ENCODE peak calls at places on chromosome 18, in six cellular contexts. D is fibroblast of lung, T is hepatocyte, C is AG04450, S is astrocyte, B is gastrocnemius medialis. W is an unnamed sample.

GRCh38 chr18:73545497-73545896 is 602.1 kb downstream of the FBXO15 start:
- DNase-seq in D (no peak), T (peak), C (no peak), S (no peak), B (no peak), W (no peak)

GRCh38 chr18:12014521-12014920 is 33.2 kb downstream of the IMPA2 start:
- DNase-seq in D (no peak), T (no peak), C (no peak), S (no peak), B (no peak), W (no peak)

GRCh38 chr18:48541026-48541746 is 2.4 kb downstream of the CTIF start:
- DNase-seq in D (peak), T (peak), C (no peak), S (peak), B (peak), W (no peak)

GRCh38 chr18:11146947-11147345 is 2.4 kb downstream of the PIEZO2 start:
- DNase-seq in D (no peak), T (no peak), C (no peak), S (no peak), B (no peak), W (no peak)

GRCh38 chr18:57915848-57916596 is 112.9 kb upstream of the ATP8B1 start:
- DNase-seq in D (peak), T (no peak), C (no peak), S (no peak), B (no peak), W (no peak)

GRCh38 chr18:24799720-24800119 is 339.3 kb downstream of the HRH4 start:
- DNase-seq in D (no peak), T (no peak), C (no peak), S (no peak), B (no peak), W (no peak)

GRCh38 chr18:77046409-77046808 is 86.2 kb downstream of the MBP start:
- DNase-seq in D (no peak), T (no peak), C (no peak), S (no peak), B (no peak), W (no peak)

GRCh38 chr18:39057423-39058057 is 1491.9 kb upstream of the CELF4 start:
- DNase-seq in D (peak), T (no peak), C (no peak), S (peak), B (no peak), W (no peak)

GRCh38 chr18:76345901-76346300 is 149.1 kb downstream of the ZNF516 start:
- DNase-seq in D (no peak), T (no peak), C (no peak), S (no peak), B (no peak), W (no peak)

GRCh38 chr18:62976227-62976626 is 260.9 kb downstream of the PHLPP1 start:
- DNase-seq in D (no peak), T (no peak), C (no peak), S (no peak), B (no peak), W (no peak)

GRCh38 chr18:43720036-43720435 is 442.7 kb upstream of the SYT4 start:
- DNase-seq in D (peak), T (no peak), C (no peak), S (peak), B (no peak), W (no peak)

GRCh38 chr18:46555724-46556123 is 101.3 kb downstream of the LOXHD1 start:
- DNase-seq in D (no peak), T (peak), C (no peak), S (no peak), B (no peak), W (no peak)

GRCh38 chr18:63410792-63411191 is 11.5 kb downstream of the VPS4B start:
- DNase-seq in D (peak), T (peak), C (peak), S (peak), B (no peak), W (no peak)

GRCh38 chr18:59141294-59142068 is 1.8 kb downstream of the SEC11C start:
- DNase-seq in D (no peak), T (peak), C (no peak), S (no peak), B (no peak), W (no peak)

GRCh38 chr18:10482985-10483949 is 28.8 kb downstream of the APCDD1 start:
- DNase-seq in D (no peak), T (no peak), C (no peak), S (no peak), B (no peak), W (no peak)

GRCh38 chr18:3710712-3711269 is 260.8 kb downstream of the TGIF1 start:
- DNase-seq in D (peak), T (peak), C (no peak), S (no peak), B (no peak), W (peak)

GRCh38 chr18:59050661-59051057 is 89.0 kb upstream of the SEC11C start:
- DNase-seq in D (no peak), T (no peak), C (no peak), S (no peak), B (no peak), W (no peak)

GRCh38 chr18:62179213-62179612 is 7.6 kb downstream of the PIGN start:
- DNase-seq in D (no peak), T (no peak), C (no peak), S (no peak), B (no peak), W (no peak)

GRCh38 chr18:63314991-63315662 is 4.4 kb downstream of the BCL2 start:
- DNase-seq in D (no peak), T (no peak), C (no peak), S (no peak), B (no peak), W (no peak)

GRCh38 chr18:75265255-75265654 is 54.7 kb downstream of the TSHZ1 start:
- DNase-seq in D (peak), T (no peak), C (no peak), S (no peak), B (no peak), W (no peak)

GRCh38 chr18:61400714-61401113 is 67.5 kb downstream of the CDH20 start:
- DNase-seq in D (peak), T (no peak), C (peak), S (peak), B (no peak), W (no peak)

GRCh38 chr18:28626757-28627156 is 449.8 kb upstream of the CDH2 start:
- DNase-seq in D (no peak), T (no peak), C (no peak), S (no peak), B (no peak), W (no peak)

GRCh38 chr18:49812321-49813070 is 837 bp downstream of the ACAA2 start:
- DNase-seq in D (no peak), T (no peak), C (no peak), S (peak), B (no peak), W (no peak)

GRCh38 chr18:30957086-30957485 is 85.5 kb downstream of the DSC3 start:
- DNase-seq in D (no peak), T (no peak), C (no peak), S (peak), B (no peak), W (no peak)

GRCh38 chr18:11040823-11041712 is 108.3 kb downstream of the PIEZO2 start:
- DNase-seq in D (peak), T (peak), C (peak), S (peak), B (peak), W (no peak)

GRCh38 chr18:31954349-31954748 is 11.4 kb upstream of the TRAPPC8 start:
- DNase-seq in D (peak), T (peak), C (no peak), S (peak), B (no peak), W (peak)

GRCh38 chr18:3524706-3525105 is 74.7 kb downstream of the TGIF1 start:
- DNase-seq in D (no peak), T (no peak), C (no peak), S (no peak), B (no peak), W (no peak)

GRCh38 chr18:45839415-45840395 is 14.2 kb downstream of the SIGLEC15 start:
- DNase-seq in D (peak), T (peak), C (peak), S (peak), B (no peak), W (no peak)

GRCh38 chr18:36455931-36456330 is 158.4 kb downstream of the FHOD3 start:
- DNase-seq in D (no peak), T (no peak), C (no peak), S (no peak), B (no peak), W (no peak)
- TF ChIP-seq CTCF in D (no peak), T (no peak), C (no peak), S (no peak), B (no peak), W (no peak)

DNA sequence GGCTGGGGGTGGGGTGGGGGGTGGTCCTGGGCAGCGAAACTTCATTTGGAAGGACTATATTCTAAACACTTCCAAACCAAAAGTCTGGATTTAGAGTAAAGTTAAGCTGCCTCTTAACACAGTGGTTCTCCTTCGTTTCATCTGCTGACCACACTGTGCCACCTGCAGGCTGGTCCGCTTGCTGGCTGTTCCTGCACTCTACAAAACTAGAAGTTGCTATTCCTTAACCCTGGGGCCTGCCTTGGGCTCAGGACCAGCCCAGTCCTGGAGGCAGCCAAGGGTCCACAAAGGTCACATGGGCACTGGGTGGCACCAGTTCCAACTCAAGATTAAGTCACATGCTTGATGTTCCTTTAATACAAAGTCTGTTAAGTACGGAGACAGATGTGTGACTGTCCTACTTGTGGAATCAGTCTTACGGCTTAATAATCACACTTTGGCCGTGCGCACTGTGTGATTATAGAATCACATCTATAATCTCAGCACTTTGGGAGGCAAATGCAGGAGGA is 195.4 kb downstream of the FAM210A start:
- DNase-seq in D (peak), T (peak), C (no peak), S (peak), B (peak), W (no peak)
- TF ChIP-seq CTCF in D (peak), T (peak), C (peak), S (peak), B (peak), W (peak)

GRCh38 chr18:6595666-6596065 is 133.8 kb upstream of the ARHGAP28 start:
- DNase-seq in D (no peak), T (no peak), C (no peak), S (no peak), B (no peak), W (no peak)
- TF ChIP-seq CTCF in D (no peak), T (no peak), C (no peak), S (no peak), B (no peak), W (no peak)

DNA sequence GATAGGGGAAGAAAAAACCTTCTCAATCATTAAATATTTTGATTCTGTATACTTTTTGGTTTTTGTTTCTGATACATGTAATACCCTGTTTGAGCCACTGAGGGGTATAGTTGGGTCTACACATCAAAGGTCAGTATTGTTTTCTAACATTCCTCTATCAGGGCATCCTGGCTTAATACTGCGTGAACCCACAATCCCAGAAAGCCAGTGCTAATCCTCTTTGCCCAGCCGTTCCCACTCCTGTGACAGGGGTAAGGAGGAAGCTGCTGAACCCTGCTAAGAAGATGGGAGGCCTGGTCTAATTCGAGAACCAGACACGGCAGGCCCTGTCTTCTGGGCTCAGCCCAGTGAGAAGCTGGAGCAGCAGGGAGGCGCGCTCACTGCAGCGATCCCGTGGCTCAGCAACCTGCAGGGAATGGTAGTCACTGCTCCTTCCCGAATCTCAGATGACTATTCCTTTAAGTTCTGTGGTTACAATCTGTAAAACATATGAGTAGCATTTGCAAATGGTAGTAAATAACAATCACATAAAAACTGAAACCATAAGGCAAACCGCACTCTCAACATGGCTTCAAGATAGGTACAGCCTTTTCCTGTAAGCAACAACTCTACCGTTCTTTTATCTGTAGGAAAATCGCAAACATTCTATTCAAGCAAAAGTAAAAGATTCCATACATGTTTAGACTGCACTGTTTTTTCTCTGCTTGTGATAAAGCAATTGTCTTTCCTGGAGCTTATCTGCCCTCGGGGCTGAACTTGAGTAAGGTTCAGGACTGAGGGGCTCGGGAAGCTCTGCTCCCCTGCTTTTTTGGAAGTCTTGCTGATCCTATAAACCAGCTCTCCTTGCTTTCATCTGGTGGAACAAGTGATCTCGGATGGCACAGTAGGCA is 87.0 kb downstream of the EPB41L3 start:
- DNase-seq in D (peak), T (peak), C (no peak), S (peak), B (no peak), W (no peak)
- TF ChIP-seq CTCF in D (no peak), T (peak), C (peak), S (peak), B (no peak), W (peak)

GRCh38 chr18:78977627-78978271 is 1.9 kb upstream of the SALL3 start:
- DNase-seq in D (no peak), T (no peak), C (no peak), S (no peak), B (no peak), W (no peak)

GRCh38 chr18:78976697-78977626 is 2.7 kb upstream of the SALL3 start:
- DNase-seq in D (no peak), T (no peak), C (no peak), S (no peak), B (no peak), W (no peak)

GRCh38 chr18:78979058-78979680 is 449 bp upstream of the SALL3 start:
- DNase-seq in D (no peak), T (no peak), C (no peak), S (no peak), B (no peak), W (no peak)

GRCh38 chr18:78979682-78980278 is at the start of gene SALL3:
- DNase-seq in D (no peak), T (no peak), C (no peak), S (no peak), B (no peak), W (no peak)

DNA sequence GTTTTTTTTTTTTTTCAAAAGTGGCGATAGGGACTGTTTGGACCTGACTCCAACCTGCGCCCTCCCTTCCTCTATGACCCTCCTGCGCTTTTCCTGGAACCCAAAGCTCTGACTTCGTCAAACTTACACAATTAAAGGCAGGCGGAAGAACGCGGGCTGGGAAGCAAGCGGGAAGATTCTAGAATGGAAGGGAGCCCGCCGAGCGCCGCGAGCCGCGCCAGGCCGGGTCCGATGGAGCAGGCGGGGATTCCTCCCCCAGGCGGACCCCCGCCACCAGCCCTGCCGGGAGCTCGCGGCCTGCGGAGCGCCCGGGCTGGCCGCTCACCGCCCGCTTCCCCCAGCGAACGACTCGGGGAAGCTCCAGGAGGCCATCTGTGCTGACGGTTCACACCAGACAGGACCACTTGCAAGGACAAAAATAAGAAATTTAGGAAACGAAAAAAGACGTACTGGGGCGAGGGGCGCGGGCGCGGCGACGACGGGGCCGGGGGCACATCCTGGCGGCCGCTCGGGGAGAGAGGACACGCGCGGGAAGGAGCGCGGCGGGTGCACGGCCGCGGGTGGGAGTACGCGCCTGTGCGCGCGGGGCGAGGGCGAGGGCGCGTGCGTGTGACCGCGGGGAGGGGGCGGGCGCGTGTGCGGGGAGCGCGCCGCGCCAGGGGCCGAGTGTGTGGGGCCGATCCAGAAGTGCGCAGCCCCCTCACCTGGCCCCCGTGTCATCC is 1.1 kb upstream of the SALL3 start:
- DNase-seq in D (no peak), T (no peak), C (no peak), S (no peak), B (no peak), W (no peak)
- TF ChIP-seq CTCF in D (no peak), T (no peak), C (no peak), S (no peak), B (no peak), W (no peak)

GRCh38 chr18:40072761-40073160 is 1882.3 kb upstream of the PIK3C3 start:
- DNase-seq in D (no peak), T (no peak), C (no peak), S (no peak), B (no peak), W (no peak)
- TF ChIP-seq CTCF in D (no peak), T (no peak), C (no peak), S (no peak), B (no peak), W (no peak)

DNA sequence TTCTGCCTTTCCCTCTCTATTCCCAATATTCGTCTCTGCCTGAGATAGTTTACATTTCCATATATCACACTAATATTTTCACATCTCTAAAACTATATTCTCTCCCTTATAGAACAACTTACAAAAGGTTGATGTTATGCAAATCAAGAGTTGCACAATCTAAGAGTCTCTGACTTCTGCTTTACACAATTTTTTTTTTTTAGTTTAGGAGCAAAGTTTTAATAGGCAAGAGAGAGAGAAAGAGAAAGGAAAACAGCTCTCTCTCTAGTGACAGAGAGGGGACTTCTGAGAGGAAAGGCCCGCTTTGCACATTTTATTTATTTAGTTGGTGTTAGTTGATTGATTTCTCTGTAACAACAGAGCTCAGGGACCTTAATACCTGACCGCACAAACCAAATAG is 380.2 kb downstream of the TXNL1 start:
- DNase-seq in D (peak), T (no peak), C (no peak), S (no peak), B (no peak), W (no peak)
- TF ChIP-seq CTCF in D (no peak), T (no peak), C (no peak), S (no peak), B (no peak), W (no peak)

GRCh38 chr18:26422472-26423162 is 125.7 kb downstream of the KCTD1 start:
- DNase-seq in D (no peak), T (no peak), C (no peak), S (no peak), B (no peak), W (no peak)
- TF ChIP-seq CTCF in D (no peak), T (no peak), C (no peak), S (no peak), B (no peak), W (no peak)

GRCh38 chr18:67513285-67513684 is 3.2 kb downstream of the DSEL start:
- DNase-seq in D (peak), T (peak), C (no peak), S (no peak), B (no peak), W (no peak)
- TF ChIP-seq CTCF in D (no peak), T (no peak), C (peak), S (no peak), B (no peak), W (peak)

GRCh38 chr18:629303-630150 is 27.9 kb upstream of the TYMS start:
- DNase-seq in D (no peak), T (no peak), C (no peak), S (peak), B (no peak), W (no peak)
- TF ChIP-seq CTCF in D (no peak), T (no peak), C (peak), S (peak), B (no peak), W (no peak)

W was measured in epithelial cell of proximal tubule.